ENCODE peak calls at places on chromosome 4, in six cellular contexts. B is fibroblast of lung, R is IMR-90, I is neuronal stem cell, O is GM12878, Q is mesendoderm. W is an unnamed sample.
A peak's percentile ranks its signal among the peaks of the same experiment; 100 is the strongest.

GRCh38 chr4:181528570-181529184 is 714.5 kb upstream of the TENM3 start:
- DNase-seq in B (peak; percentile 63), R (peak; percentile 73), I (peak; percentile 77), O (peak; percentile 8), Q (peak; percentile 89), W (peak; percentile 93)

GRCh38 chr4:106032851-106033286 is 137.6 kb downstream of the NPNT start:
- DNase-seq in B (peak; percentile 28), R (no peak), I (no peak), O (no peak), Q (no peak), W (no peak)

GRCh38 chr4:98663226-98664006 is 5.0 kb upstream of the TSPAN5 start:
- DNase-seq in B (no peak), R (no peak), I (no peak), O (peak; percentile 84), Q (no peak), W (no peak)

GRCh38 chr4:129344058-129344457 is 248.1 kb downstream of the C4orf33 start:
- DNase-seq in B (peak; percentile 11), R (peak; percentile 27), I (peak; percentile 26), O (no peak), Q (peak; percentile 31), W (peak; percentile 56)

GRCh38 chr4:6416518-6417286 is 55.7 kb downstream of the PPP2R2C start:
- DNase-seq in B (no peak), R (no peak), I (no peak), O (no peak), Q (peak; percentile 5), W (no peak)

GRCh38 chr4:43512253-43512652 is 619.7 kb downstream of the GRXCR1 start:
- DNase-seq in B (no peak), R (no peak), I (no peak), O (no peak), Q (no peak), W (no peak)

GRCh38 chr4:184021389-184021788 is 116.3 kb downstream of the STOX2 start:
- DNase-seq in B (no peak), R (no peak), I (no peak), O (no peak), Q (no peak), W (no peak)

GRCh38 chr4:92636038-92636825 is 332.5 kb downstream of the GRID2 start:
- DNase-seq in B (peak; percentile 6), R (no peak), I (no peak), O (no peak), Q (peak; percentile 49), W (no peak)

GRCh38 chr4:185792384-185793146 is 19.4 kb downstream of the SORBS2 start:
- DNase-seq in B (peak; percentile 98), R (peak; percentile 96), I (no peak), O (no peak), Q (no peak), W (peak; percentile 15)

GRCh38 chr4:1870328-1870577 is 940 bp upstream of the NSD2 start:
- DNase-seq in B (peak; percentile 80), R (peak; percentile 66), I (no peak), O (no peak), Q (peak; percentile 93), W (peak; percentile 92)

GRCh38 chr4:151340751-151341385 is 15.5 kb upstream of the SH3D19 start:
- DNase-seq in B (peak; percentile 66), R (peak; percentile 16), I (no peak), O (no peak), Q (no peak), W (no peak)

GRCh38 chr4:82711158-82711785 is 87.3 kb downstream of the SCD5 start:
- DNase-seq in B (no peak), R (no peak), I (no peak), O (no peak), Q (no peak), W (no peak)

GRCh38 chr4:114400531-114400930 is 198.1 kb upstream of the UGT8 start:
- DNase-seq in B (peak; percentile 12), R (no peak), I (no peak), O (no peak), Q (no peak), W (no peak)

GRCh38 chr4:4872148-4872903 is 12.9 kb downstream of the MSX1 start:
- DNase-seq in B (no peak), R (no peak), I (peak; percentile 39), O (no peak), Q (peak; percentile 79), W (peak; percentile 85)

GRCh38 chr4:158090323-158090722 is 82.5 kb downstream of the GASK1B start:
- DNase-seq in B (peak; percentile 54), R (peak; percentile 11), I (no peak), O (no peak), Q (no peak), W (no peak)

GRCh38 chr4:177256950-177257349 is 52.7 kb upstream of the NEIL3 start:
- DNase-seq in B (no peak), R (no peak), I (no peak), O (no peak), Q (no peak), W (no peak)

GRCh38 chr4:183721207-183722081 is 62.4 kb downstream of the TRAPPC11 start:
- DNase-seq in B (peak; percentile 20), R (peak; percentile 41), I (no peak), O (no peak), Q (peak; percentile 44), W (peak; percentile 32)

GRCh38 chr4:12116009-12116542 is 687.4 kb upstream of the HS3ST1 start:
- DNase-seq in B (no peak), R (no peak), I (no peak), O (no peak), Q (no peak), W (no peak)

GRCh38 chr4:56048621-56049427 is 100.1 kb downstream of the CEP135 start:
- DNase-seq in B (peak; percentile 62), R (peak; percentile 39), I (peak; percentile 73), O (peak; percentile 2), Q (peak; percentile 82), W (peak; percentile 91)

GRCh38 chr4:159434496-159435241 is 331.8 kb downstream of the RAPGEF2 start:
- DNase-seq in B (peak; percentile 40), R (peak; percentile 65), I (no peak), O (no peak), Q (peak; percentile 26), W (no peak)

GRCh38 chr4:31467781-31468180 is 747.6 kb downstream of the PCDH7 start:
- DNase-seq in B (peak; percentile 27), R (no peak), I (no peak), O (no peak), Q (no peak), W (no peak)

GRCh38 chr4:111398906-111399330 is 746.3 kb upstream of the FAM241A start:
- DNase-seq in B (peak; percentile 23), R (peak; percentile 17), I (no peak), O (no peak), Q (no peak), W (no peak)

GRCh38 chr4:107579099-107579498 is 140.9 kb downstream of the PAPSS1 start:
- DNase-seq in B (no peak), R (no peak), I (no peak), O (no peak), Q (no peak), W (no peak)

GRCh38 chr4:49221209-49221608 is 235.1 kb downstream of the CWH43 start:
- DNase-seq in B (no peak), R (no peak), I (no peak), O (no peak), Q (no peak), W (no peak)

GRCh38 chr4:77149789-77150188 is 7.2 kb upstream of the CCNG2 start:
- DNase-seq in B (no peak), R (no peak), I (no peak), O (no peak), Q (no peak), W (no peak)

GRCh38 chr4:115323106-115323684 is 209.8 kb upstream of the NDST4 start:
- DNase-seq in B (peak; percentile 20), R (no peak), I (no peak), O (no peak), Q (no peak), W (no peak)

GRCh38 chr4:654871-655734 is 19.0 kb downstream of the ATP5ME start:
- DNase-seq in B (no peak), R (no peak), I (no peak), O (no peak), Q (no peak), W (peak; percentile 1)

DNA sequence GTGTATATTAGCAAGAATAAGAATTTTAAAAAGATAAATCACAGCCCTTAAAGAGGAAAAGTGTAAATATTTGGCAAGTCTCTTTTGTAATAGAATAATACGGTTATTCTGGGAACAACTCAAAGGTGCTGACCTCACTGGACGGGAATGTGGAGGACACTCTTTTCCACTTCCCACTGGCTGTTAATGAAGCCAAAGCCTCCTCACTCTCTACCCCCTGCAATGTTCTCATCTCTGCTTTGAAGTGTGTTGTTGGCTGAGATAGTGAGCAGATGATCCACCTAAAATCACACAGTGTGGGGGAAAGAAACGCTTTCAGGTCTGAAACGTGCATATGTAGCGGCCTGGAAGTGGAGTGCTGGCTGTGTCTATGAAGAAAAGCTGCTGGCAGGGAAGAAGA is 49.1 kb downstream of the SEL1L3 start:
- DNase-seq in B (peak; percentile 90), R (peak; percentile 75), I (peak; percentile 27), O (no peak), Q (peak; percentile 90), W (peak; percentile 38)
- H3K4me3 ChIP-seq in B (no peak overlapping the region), R (no peak overlapping the region), I (no peak overlapping the region), O (no peak overlapping the region), Q (no peak overlapping the region), W (no peak overlapping the region)

DNA sequence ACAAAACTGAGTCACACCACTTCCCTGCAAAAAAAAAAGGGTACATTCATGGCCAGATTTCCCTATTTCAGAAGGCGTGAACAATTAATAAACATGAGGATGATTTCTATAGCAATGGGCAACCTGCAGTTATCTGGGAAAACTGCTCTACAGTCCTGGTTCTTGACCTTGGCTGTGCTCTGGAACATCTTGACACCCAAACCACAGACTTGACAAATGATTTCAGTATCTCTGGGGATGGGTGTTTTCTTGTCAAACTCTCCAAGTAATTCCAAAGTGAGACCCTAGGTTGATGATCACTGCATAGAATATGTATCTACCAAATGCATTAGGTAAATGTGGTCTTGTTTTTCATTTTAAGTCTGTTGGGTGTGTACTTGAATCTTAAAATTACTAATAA is 2.0 kb downstream of the DAPP1 start:
- DNase-seq in B (no peak), R (no peak), I (no peak), O (no peak), Q (no peak), W (no peak)
- H3K9ac ChIP-seq in B (no peak overlapping the region), R (no peak overlapping the region), I (no peak overlapping the region), O (peak overlapping the region; percentile 73), Q (no peak overlapping the region), W (no peak overlapping the region)

DNA sequence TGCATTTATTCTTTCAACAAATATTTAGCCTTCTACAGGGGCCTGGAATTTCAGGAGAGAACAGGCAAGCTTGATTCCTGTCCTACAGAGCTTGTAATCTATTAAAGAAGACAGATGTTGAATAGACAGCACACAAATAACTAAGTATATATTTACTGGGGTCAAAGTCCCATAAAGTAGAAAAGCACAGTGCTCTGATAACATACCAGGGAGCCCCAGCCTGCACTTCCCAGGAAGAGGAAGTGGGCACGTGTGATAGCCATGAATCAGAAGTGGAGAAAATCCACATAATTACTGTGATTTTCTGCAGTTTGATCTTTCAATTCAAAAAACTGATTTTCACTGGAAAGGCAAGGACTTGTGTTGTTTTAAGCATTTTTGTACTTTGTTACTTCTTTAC is 129.1 kb downstream of the EGF start:
- DNase-seq in B (no peak), R (no peak), I (no peak), O (no peak), Q (no peak), W (no peak)
- H3K4me3 ChIP-seq in B (no peak overlapping the region), R (no peak overlapping the region), I (no peak overlapping the region), O (no peak overlapping the region), Q (no peak overlapping the region), W (no peak overlapping the region)

DNA sequence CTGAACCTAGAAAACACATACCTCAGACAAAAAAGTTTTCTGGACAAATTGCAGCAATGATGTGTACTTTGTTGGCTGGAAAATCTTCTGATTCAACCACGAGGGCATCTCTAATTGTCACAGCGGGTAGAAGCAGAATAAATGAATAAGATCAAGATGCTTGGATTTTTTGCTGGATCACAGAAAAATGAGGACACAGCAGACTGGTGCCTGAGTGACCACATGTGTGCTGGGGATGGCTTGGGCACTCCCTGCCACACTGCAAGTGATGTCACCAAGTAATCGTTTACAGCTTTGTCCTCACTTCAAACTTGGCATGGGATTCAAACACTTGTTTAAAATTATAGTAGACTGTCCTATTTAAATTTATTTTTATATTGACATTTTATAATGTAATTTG is 557.0 kb downstream of the SPRY1 start:
- DNase-seq in B (no peak), R (no peak), I (no peak), O (no peak), Q (peak; percentile 13), W (no peak)
- H3K9ac ChIP-seq in B (no peak overlapping the region), R (no peak overlapping the region), I (no peak overlapping the region), O (no peak overlapping the region), Q (no peak overlapping the region), W (no peak overlapping the region)